ENCODE peak calls at places on chromosomes 13 and 19, in six cellular contexts. Q is left ventricle myocardium inferior, J is thoracic aorta, D is H9, A is cardiac fibroblast, R is endothelial cell of umbilical vein. N is an unnamed sample.

GRCh38 chr13:47087841-47088240 is 191.0 kb upstream of the HTR2A start:
- DNase-seq in Q (no peak), J (no peak), D (no peak), A (peak), R (no peak), N (no peak)

GRCh38 chr13:106276876-106277275 is 258.6 kb downstream of the EFNB2 start:
- DNase-seq in Q (no peak), J (no peak), D (no peak), A (no peak), R (no peak), N (no peak)

GRCh38 chr13:103273825-103274224 is 207.6 kb upstream of the SLC10A2 start:
- DNase-seq in Q (no peak), J (no peak), D (no peak), A (no peak), R (no peak), N (no peak)

GRCh38 chr19:4694211-4694987 is 24.3 kb upstream of the MYDGF start:
- DNase-seq in Q (peak), J (no peak), D (no peak), A (peak), R (peak), N (no peak)

GRCh38 chr19:46607441-46607841 is 6.3 kb downstream of the CALM3 start:
- DNase-seq in Q (no peak), J (no peak), D (no peak), A (no peak), R (no peak), N (no peak)

GRCh38 chr19:57560049-57560491 is 407 bp upstream of the ZNF550 start:
- DNase-seq in Q (peak), J (no peak), D (no peak), A (peak), R (no peak), N (no peak)

GRCh38 chr13:21526707-21527454 is 67.8 kb upstream of the ZDHHC20 start:
- DNase-seq in Q (no peak), J (no peak), D (no peak), A (no peak), R (no peak), N (no peak)

GRCh38 chr19:16216744-16217670 is 19.3 kb downstream of the AP1M1 start:
- DNase-seq in Q (no peak), J (no peak), D (no peak), A (no peak), R (no peak), N (no peak)

GRCh38 chr19:35177377-35178274 is 23.1 kb downstream of the FXYD5 start:
- DNase-seq in Q (no peak), J (no peak), D (peak), A (no peak), R (no peak), N (no peak)

GRCh38 chr13:30932481-30933333 is at the start of gene TEX26:
- DNase-seq in Q (no peak), J (no peak), D (peak), A (peak), R (peak), N (no peak)

GRCh38 chr19:22619371-22619770 is 14.8 kb upstream of the ZNF492 start:
- DNase-seq in Q (no peak), J (no peak), D (no peak), A (no peak), R (no peak), N (no peak)

GRCh38 chr13:20969182-20969581 is 66.6 kb upstream of the XPO4 start:
- DNase-seq in Q (no peak), J (no peak), D (no peak), A (no peak), R (peak), N (no peak)

GRCh38 chr13:35157143-35157755 is 215.2 kb downstream of the NBEA start:
- DNase-seq in Q (no peak), J (no peak), D (no peak), A (peak), R (peak), N (no peak)

GRCh38 chr19:2181618-2181997 is 17.9 kb downstream of the DOT1L start:
- DNase-seq in Q (no peak), J (no peak), D (no peak), A (no peak), R (no peak), N (no peak)

GRCh38 chr19:33220735-33221134 is 4.9 kb downstream of the SLC7A10 start:
- DNase-seq in Q (no peak), J (no peak), D (no peak), A (no peak), R (no peak), N (no peak)

DNA sequence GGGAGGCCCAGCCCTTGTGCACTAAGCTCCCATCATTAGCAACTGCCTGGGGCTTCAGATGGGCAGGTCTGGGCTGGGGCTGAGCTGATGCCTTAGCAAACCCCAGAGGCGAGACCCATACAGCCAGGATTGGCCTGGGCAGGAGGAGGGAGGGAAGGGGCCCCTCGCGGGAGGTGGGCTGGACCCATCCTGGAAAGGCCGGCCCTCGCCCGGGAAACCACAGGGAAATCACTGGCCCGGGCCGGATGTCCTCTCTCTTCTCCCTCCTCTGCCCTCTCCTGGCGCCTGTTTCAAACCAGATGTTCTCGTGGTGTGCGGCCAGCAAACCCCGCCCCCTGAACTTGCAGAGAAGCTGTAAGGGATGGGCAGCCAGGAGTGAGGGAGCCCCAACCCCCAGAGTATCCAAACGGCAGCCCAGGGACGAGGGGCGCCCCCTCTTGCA is 43.1 kb downstream of the TMEM255B start:
- DNase-seq in Q (peak), J (no peak), D (peak), A (peak), R (no peak), N (no peak)
- TF ChIP-seq CTCF in Q (no peak), J (no peak), D (peak), A (peak), R (no peak), N (no peak)

GRCh38 chr19:19111138-19111835 is 27.0 kb downstream of the TMEM161A start:
- DNase-seq in Q (no peak), J (no peak), D (no peak), A (no peak), R (no peak), N (no peak)

GRCh38 chr19:19113040-19113541 is 25.2 kb downstream of the TMEM161A start:
- DNase-seq in Q (no peak), J (no peak), D (peak), A (peak), R (no peak), N (no peak)

GRCh38 chr19:19109601-19110000 is 28.7 kb downstream of the TMEM161A start:
- DNase-seq in Q (no peak), J (no peak), D (no peak), A (peak), R (no peak), N (no peak)

GRCh38 chr19:19111967-19112580 is 26.2 kb downstream of the TMEM161A start:
- DNase-seq in Q (no peak), J (no peak), D (no peak), A (no peak), R (no peak), N (no peak)

GRCh38 chr19:19110410-19111137 is 27.7 kb downstream of the TMEM161A start:
- DNase-seq in Q (no peak), J (no peak), D (peak), A (peak), R (peak), N (no peak)
- TF ChIP-seq CTCF in Q (peak), J (peak), D (peak), A (no peak), R (peak), N (no peak)

GRCh38 chr19:49309087-49309486 is 15.9 kb downstream of the SLC6A16 start:
- DNase-seq in Q (no peak), J (no peak), D (no peak), A (no peak), R (no peak), N (no peak)
- TF ChIP-seq CTCF in Q (no peak), J (no peak), D (no peak), A (no peak), R (no peak), N (no peak)

GRCh38 chr19:49448432-49448786 is 3.2 kb downstream of the PIH1D1 start:
- DNase-seq in Q (no peak), J (no peak), D (no peak), A (no peak), R (no peak), N (no peak)
- TF ChIP-seq CTCF in Q (no peak), J (no peak), D (no peak), A (no peak), R (no peak), N (no peak)

GRCh38 chr19:55913643-55914268 is 18.4 kb downstream of the NLRP13 start:
- DNase-seq in Q (no peak), J (no peak), D (no peak), A (no peak), R (no peak), N (no peak)
- TF ChIP-seq CTCF in Q (no peak), J (no peak), D (peak), A (peak), R (no peak), N (no peak)

GRCh38 chr13:113457510-113457909 is 4.2 kb upstream of the ADPRHL1 start:
- DNase-seq in Q (no peak), J (no peak), D (no peak), A (no peak), R (no peak), N (no peak)
- TF ChIP-seq CTCF in Q (no peak), J (no peak), D (peak), A (no peak), R (no peak), N (no peak)

DNA sequence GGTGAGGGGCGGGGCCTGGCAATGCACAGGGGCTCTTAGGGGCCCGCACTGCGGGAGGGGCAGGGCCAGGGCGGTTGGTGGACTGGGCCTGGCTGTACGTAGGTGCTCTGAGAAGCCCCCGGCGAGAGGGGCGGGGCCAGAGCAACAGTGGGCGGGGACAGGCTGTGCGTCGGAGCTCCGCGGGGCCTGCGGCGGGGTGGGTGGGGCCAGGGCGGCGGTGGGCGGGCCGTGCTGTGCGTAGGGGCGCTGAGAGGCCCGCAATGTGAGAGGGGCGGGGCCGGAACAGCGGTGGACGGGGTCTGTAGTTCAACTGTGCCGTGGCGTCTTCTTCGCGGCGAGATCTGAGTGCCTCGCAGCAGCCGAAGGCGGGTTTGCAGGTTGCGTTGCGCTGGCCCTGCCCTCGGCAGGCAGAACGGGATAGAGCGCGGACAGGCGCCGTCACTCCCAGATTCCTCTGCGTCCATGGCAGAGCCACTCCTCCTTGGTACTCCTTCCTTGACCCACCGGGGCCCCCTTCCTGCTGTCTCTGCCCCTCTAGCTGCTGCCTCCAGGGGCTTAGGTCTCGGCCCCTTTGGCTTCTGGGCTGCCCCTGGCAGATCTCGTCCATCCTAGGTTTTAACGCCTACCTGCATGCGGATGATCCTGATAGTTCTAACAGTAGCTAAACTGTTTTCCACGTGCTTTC is 33.2 kb downstream of the CCNE1 start:
- DNase-seq in Q (peak), J (peak), D (peak), A (peak), R (peak), N (peak)
- TF ChIP-seq CTCF in Q (no peak), J (no peak), D (no peak), A (no peak), R (no peak), N (no peak)

DNA sequence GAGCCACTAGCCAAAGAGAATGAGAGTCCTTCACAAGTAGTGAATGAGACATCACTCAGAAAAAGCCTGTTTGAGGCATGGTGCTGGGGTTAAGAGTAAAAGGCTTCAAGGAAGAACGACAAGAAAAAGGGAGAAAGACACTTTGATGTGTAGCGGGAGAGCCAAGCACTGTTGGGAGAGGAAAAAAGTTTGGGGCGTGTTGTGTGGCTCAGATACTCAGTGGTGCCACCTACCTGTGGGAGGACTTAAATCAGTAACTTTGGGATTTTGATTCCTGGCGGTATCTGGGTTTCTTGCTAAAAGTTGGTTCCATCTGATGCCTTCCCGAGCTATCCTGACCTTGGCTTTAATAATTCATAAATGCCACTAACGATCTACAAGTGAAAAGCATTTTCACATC is 12.3 kb downstream of the ELSPBP1 start:
- DNase-seq in Q (no peak), J (no peak), D (peak), A (no peak), R (no peak), N (no peak)
- TF ChIP-seq CTCF in Q (no peak), J (no peak), D (peak), A (peak), R (no peak), N (no peak)

GRCh38 chr13:74847966-74848365 is 634.0 kb downstream of the TBC1D4 start:
- DNase-seq in Q (no peak), J (no peak), D (no peak), A (no peak), R (no peak), N (no peak)
- TF ChIP-seq CTCF in Q (no peak), J (no peak), D (no peak), A (no peak), R (no peak), N (no peak)